ENCODE peak calls at places on chromosomes 11 and 22, in nine cellular contexts. L, O, W, Z, C, H, P, T and J are unnamed samples.

GRCh38 chr22:32165692-32166091 is 6.6 kb upstream of the C22orf42 start:
- DNase-seq in T (no peak), O (no peak), L (no peak), Z (no peak), H (no peak), P (no peak), C (no peak), W (no peak), J (no peak)

GRCh38 chr22:34814260-34814659 is 251.7 kb upstream of the ISX start:
- DNase-seq in P (no peak), T (no peak), O (no peak), C (no peak), L (no peak), W (no peak), Z (peak; percentile 67), H (no peak), J (no peak)

GRCh38 chr11:45688472-45689033 is 23.1 kb upstream of the CHST1 start:
- DNase-seq in O (no peak), C (no peak), T (no peak), P (no peak), H (no peak), Z (no peak), L (no peak), W (no peak), J (no peak)

GRCh38 chr11:87022254-87022653 is 15.5 kb upstream of the TMEM135 start:
- DNase-seq in T (no peak), C (no peak), Z (no peak), W (no peak), P (no peak), O (no peak), H (no peak), L (no peak), J (no peak)

GRCh38 chr22:41934284-41935014 is 7.8 kb upstream of the TNFRSF13C start:
- DNase-seq in H (no peak), W (no peak), P (no peak), C (no peak), T (no peak), L (no peak), O (no peak), Z (no peak), J (no peak)

GRCh38 chr22:24813861-24814770 is 8.1 kb downstream of the SGSM1 start:
- DNase-seq in W (no peak), O (no peak), T (no peak), H (no peak), Z (no peak), C (no peak), L (no peak), P (no peak), J (no peak)

GRCh38 chr11:14228356-14228755 is 130.6 kb downstream of the RRAS2 start:
- DNase-seq in L (no peak), O (no peak), W (no peak), P (no peak), T (no peak), H (no peak), Z (no peak), C (no peak), J (no peak)

GRCh38 chr22:37328017-37328416 is 45.7 kb downstream of the CYTH4 start:
- DNase-seq in T (no peak), H (no peak), W (no peak), O (no peak), L (no peak), Z (peak; percentile 81), C (no peak), P (no peak), J (no peak)

GRCh38 chr11:72576196-72576595 is 98.0 kb downstream of the PDE2A start:
- DNase-seq in L (no peak), H (peak; percentile 23), O (no peak), Z (no peak), W (peak; percentile 28), P (no peak), C (no peak), T (no peak), J (no peak)

GRCh38 chr11:47917643-47918369 is 62.6 kb upstream of the PTPRJ start:
- DNase-seq in Z (peak; percentile 95), C (peak; percentile 93), L (peak; percentile 93), P (peak; percentile 80), O (peak; percentile 68), W (peak; percentile 54), T (no peak), H (peak; percentile 62), J (peak; percentile 76)

GRCh38 chr22:31653944-31654343 is 8.1 kb downstream of the PISD start:
- DNase-seq in T (no peak), C (no peak), O (no peak), L (no peak), Z (no peak), W (no peak), H (no peak), P (no peak), J (no peak)

GRCh38 chr11:36478700-36479329 is 31.3 kb downstream of the TRAF6 start:
- DNase-seq in O (no peak), Z (peak; percentile 62), P (peak; percentile 35), C (no peak), H (no peak), T (peak; percentile 75), W (no peak), L (no peak), J (no peak)

GRCh38 chr11:112367453-112367852 is 106.8 kb upstream of the PLET1 start:
- DNase-seq in Z (no peak), P (no peak), T (no peak), H (no peak), W (no peak), C (no peak), O (no peak), L (no peak), J (no peak)

GRCh38 chr11:1839204-1839923 is 583 bp downstream of the TNNI2 start:
- DNase-seq in L (no peak), O (no peak), P (no peak), T (no peak), H (no peak), W (no peak), Z (no peak), C (no peak), J (no peak)

GRCh38 chr11:21564095-21564494 is 628.8 kb upstream of the ANO5 start:
- DNase-seq in Z (no peak), O (no peak), W (no peak), P (no peak), T (no peak), H (no peak), L (no peak), C (no peak), J (no peak)

GRCh38 chr11:61079416-61080150 is 22.7 kb upstream of the CD5 start:
- DNase-seq in H (no peak), P (no peak), L (no peak), Z (no peak), C (no peak), W (no peak), O (no peak), T (peak; percentile 18), J (no peak)

GRCh38 chr22:49329636-49330035 is 498.0 kb downstream of the BRD1 start:
- DNase-seq in O (no peak), P (no peak), Z (no peak), L (no peak), T (no peak), H (no peak), W (peak; percentile 33), C (no peak), J (no peak)

GRCh38 chr22:20031732-20032406 is 11.0 kb downstream of the TANGO2 start:
- DNase-seq in C (no peak), L (no peak), H (no peak), P (no peak), W (no peak), T (no peak), O (no peak), Z (no peak), J (no peak)

GRCh38 chr11:110526323-110526722 is 96.6 kb downstream of the FDX1 start:
- DNase-seq in L (no peak), Z (no peak), T (no peak), O (no peak), C (no peak), H (no peak), W (no peak), P (no peak), J (no peak)
- H3K4me3 ChIP-seq in L (no peak overlapping the region), Z (no peak overlapping the region), T (no peak overlapping the region), O (no peak overlapping the region), C (no peak overlapping the region), H (no peak overlapping the region), W (no peak overlapping the region), P (no peak overlapping the region), J (no peak overlapping the region)

GRCh38 chr22:26800858-26801257 is 143.5 kb downstream of the MIAT start:
- DNase-seq in C (no peak), P (no peak), Z (no peak), T (peak; percentile 88), L (no peak), W (no peak), O (no peak), H (peak; percentile 49), J (no peak)

GRCh38 chr22:26796785-26797184 is 139.4 kb downstream of the MIAT start:
- DNase-seq in T (no peak), O (no peak), Z (no peak), L (no peak), W (no peak), C (no peak), P (no peak), H (no peak), J (no peak)

GRCh38 chr22:26798433-26799065 is 141.2 kb downstream of the MIAT start:
- DNase-seq in T (no peak), C (no peak), Z (no peak), L (no peak), W (no peak), H (no peak), O (no peak), P (no peak), J (no peak)

GRCh38 chr22:26801449-26801848 is 144.1 kb downstream of the MIAT start:
- DNase-seq in C (no peak), Z (no peak), O (no peak), H (no peak), P (no peak), L (no peak), T (no peak), W (no peak), J (no peak)

GRCh38 chr22:26797910-26798309 is 140.5 kb downstream of the MIAT start:
- DNase-seq in H (no peak), P (peak; percentile 13), O (no peak), Z (no peak), C (no peak), W (no peak), L (no peak), T (peak; percentile 36), J (no peak)
- TF ChIP-seq CTCF in H (no peak), P (peak; percentile 30), O (no peak), Z (peak; percentile 5), C (no peak), W (no peak), L (no peak), T (peak; percentile 41), J (peak; percentile 36)

GRCh38 chr11:33733978-33734377 is 2.2 kb downstream of the CD59 start:
- DNase-seq in Z (no peak), P (no peak), C (no peak), H (no peak), L (no peak), W (no peak), O (no peak), T (no peak), J (no peak)
- H3K4me3 ChIP-seq in Z (peak overlapping the region; percentile 83), P (peak overlapping the region; percentile 75), C (no peak overlapping the region), H (no peak overlapping the region), L (no peak overlapping the region), W (no peak overlapping the region), O (peak overlapping the region; percentile 96), T (no peak overlapping the region), J (no peak overlapping the region)

DNA sequence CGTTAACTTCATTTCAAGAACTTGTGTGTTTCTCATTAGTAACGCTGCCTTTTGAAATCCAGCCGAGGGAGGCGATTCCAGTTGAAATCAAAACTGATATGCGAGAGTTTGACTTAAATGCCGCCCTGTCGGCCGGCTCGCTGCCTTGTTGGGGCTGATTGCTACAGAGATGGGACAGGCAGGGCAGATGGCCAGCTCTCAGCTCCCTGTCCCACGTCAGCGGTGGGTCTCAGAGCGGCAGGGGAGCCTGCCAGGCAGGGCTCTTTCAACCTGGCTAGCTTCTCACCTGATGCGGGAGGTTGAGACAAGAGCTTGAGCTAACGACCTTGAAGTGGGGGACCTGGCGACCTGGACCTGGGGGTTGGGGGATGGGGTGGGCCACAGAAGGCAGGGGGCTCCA is 51.9 kb upstream of the ALX4 start:
- DNase-seq in T (no peak), Z (peak; percentile 1), C (no peak), W (no peak), O (no peak), L (no peak), H (no peak), P (no peak), J (no peak)
- TF ChIP-seq CTCF in T (no peak), Z (no peak), C (no peak), W (no peak), O (no peak), L (no peak), H (no peak), P (no peak), J (no peak)